ENCODE peak calls at places on chromosomes 13 and 19, in nine cellular contexts. O is NCI-H2081; E is activated gamma-delta T cell treated with Interleukin-2 at 50 U/mL for 16 hours; B is activated CD4-positive, alpha-beta T cell treated with anti-CD3 and anti-CD28 coated beads, Interleukin-2, amount 50 U/mL, for 1 hour; X is activated T-cell treated with anti-CD3 and anti-CD28 coated beads, Interleukin-2, amount 50 U/mL, for 72 hours; S is dorsolateral prefrontal cortex; G is WTC11; T is transverse colon; H is mucosa of descending colon. U is an unnamed sample.

GRCh38 chr13:79775830-79776229 is 294.9 kb downstream of the NDFIP2 start:
- DNase-seq in O (peak), E (no peak), B (no peak), X (no peak), S (no peak), G (peak), T (peak), H (peak), U (peak)

GRCh38 chr13:38697628-38698333 is 10.9 kb downstream of the FREM2 start:
- DNase-seq in O (no peak), E (no peak), B (no peak), X (no peak), S (no peak), G (no peak), T (no peak), H (no peak), U (no peak)

GRCh38 chr19:3275068-3275582 is 50.7 kb downstream of the CELF5 start:
- DNase-seq in O (no peak), E (no peak), B (no peak), X (peak), S (no peak), G (peak), T (no peak), H (no peak), U (no peak)

GRCh38 chr13:106197506-106197905 is 338.0 kb downstream of the EFNB2 start:
- DNase-seq in O (no peak), E (no peak), B (no peak), X (no peak), S (no peak), G (no peak), T (no peak), H (no peak), U (no peak)

GRCh38 chr13:62931901-62932883 is 1516.5 kb upstream of the PCDH20 start:
- DNase-seq in O (no peak), E (no peak), B (no peak), X (no peak), S (no peak), G (no peak), T (no peak), H (no peak), U (no peak)

GRCh38 chr13:103731959-103732358 is 665.7 kb upstream of the SLC10A2 start:
- DNase-seq in O (no peak), E (no peak), B (no peak), X (no peak), S (no peak), G (no peak), T (no peak), H (no peak), U (no peak)

GRCh38 chr19:35207391-35207871 is 21.1 kb downstream of the FAM187B start:
- DNase-seq in O (no peak), E (peak), B (peak), X (no peak), S (no peak), G (no peak), T (no peak), H (no peak), U (no peak)

GRCh38 chr19:1411255-1412191 is 4.1 kb downstream of the DAZAP1 start:
- DNase-seq in O (peak), E (peak), B (no peak), X (peak), S (peak), G (no peak), T (peak), H (no peak), U (no peak)

U was measured in Peyer's patch.